ENCODE peak calls at places on chromosomes 6 and 20, in ten cellular contexts. One of them, this sample, is unnamed.

GRCh38 chr6:21772467-21772866 is 178.9 kb downstream of the SOX4 start:
- DNase-seq in psoas muscle: no peak
- DNase-seq in tibial artery: no peak
- DNase-seq in CD8-positive, alpha-beta T cell: no peak
- DNase-seq in IMR-90: no peak
- DNase-seq in ascending aorta: no peak
- DNase-seq in lower lobe of right lung: no peak
- DNase-seq in prostate gland: no peak
- DNase-seq in brain microvascular endothelial cell: no peak
- DNase-seq in upper lobe of right lung: no peak
- DNase-seq in this sample: no peak

GRCh38 chr20:44131704-44132103 is 55.3 kb downstream of the JPH2 start:
- DNase-seq in psoas muscle: no peak
- DNase-seq in tibial artery: no peak
- DNase-seq in CD8-positive, alpha-beta T cell: no peak
- DNase-seq in IMR-90: no peak
- DNase-seq in ascending aorta: no peak
- DNase-seq in lower lobe of right lung: no peak
- DNase-seq in prostate gland: no peak
- DNase-seq in brain microvascular endothelial cell: no peak
- DNase-seq in upper lobe of right lung: no peak
- DNase-seq in this sample: no peak

GRCh38 chr6:112717401-112717800 is 370.3 kb downstream of the RFPL4B start:
- DNase-seq in psoas muscle: no peak
- DNase-seq in tibial artery: no peak
- DNase-seq in CD8-positive, alpha-beta T cell: no peak
- DNase-seq in IMR-90: peak; percentile 39
- DNase-seq in ascending aorta: no peak
- DNase-seq in lower lobe of right lung: no peak
- DNase-seq in prostate gland: no peak
- DNase-seq in brain microvascular endothelial cell: no peak
- DNase-seq in upper lobe of right lung: no peak
- DNase-seq in this sample: no peak

GRCh38 chr6:146913842-146914562 is 290.2 kb upstream of the STXBP5 start:
- DNase-seq in psoas muscle: peak; percentile 64
- DNase-seq in tibial artery: peak; percentile 76
- DNase-seq in CD8-positive, alpha-beta T cell: no peak
- DNase-seq in IMR-90: peak; percentile 99
- DNase-seq in ascending aorta: peak; percentile 88
- DNase-seq in lower lobe of right lung: peak; percentile 75
- DNase-seq in prostate gland: peak; percentile 24
- DNase-seq in brain microvascular endothelial cell: peak; percentile 99
- DNase-seq in upper lobe of right lung: peak; percentile 82
- DNase-seq in this sample: peak; percentile 97

GRCh38 chr6:136037885-136038460 is 186.5 kb downstream of the PDE7B start:
- DNase-seq in psoas muscle: no peak
- DNase-seq in tibial artery: no peak
- DNase-seq in CD8-positive, alpha-beta T cell: no peak
- DNase-seq in IMR-90: peak; percentile 72
- DNase-seq in ascending aorta: peak; percentile 63
- DNase-seq in lower lobe of right lung: no peak
- DNase-seq in prostate gland: no peak
- DNase-seq in brain microvascular endothelial cell: no peak
- DNase-seq in upper lobe of right lung: peak; percentile 66
- DNase-seq in this sample: no peak

GRCh38 chr20:50372770-50373088 is 137.5 kb upstream of the PTPN1 start:
- DNase-seq in psoas muscle: no peak
- DNase-seq in tibial artery: no peak
- DNase-seq in CD8-positive, alpha-beta T cell: no peak
- DNase-seq in IMR-90: peak; percentile 22
- DNase-seq in ascending aorta: no peak
- DNase-seq in lower lobe of right lung: no peak
- DNase-seq in prostate gland: no peak
- DNase-seq in brain microvascular endothelial cell: no peak
- DNase-seq in upper lobe of right lung: no peak
- DNase-seq in this sample: no peak

GRCh38 chr6:24855389-24856245 is 56.9 kb upstream of the ARMH2 start:
- DNase-seq in psoas muscle: peak; percentile 27
- DNase-seq in tibial artery: peak; percentile 53
- DNase-seq in CD8-positive, alpha-beta T cell: peak; percentile 67
- DNase-seq in IMR-90: peak; percentile 78
- DNase-seq in ascending aorta: peak; percentile 79
- DNase-seq in lower lobe of right lung: peak; percentile 68
- DNase-seq in prostate gland: peak; percentile 62
- DNase-seq in brain microvascular endothelial cell: peak; percentile 64
- DNase-seq in upper lobe of right lung: peak; percentile 66
- DNase-seq in this sample: peak; percentile 52

GRCh38 chr6:26537846-26538571 is at the start of gene HMGN4:
- DNase-seq in psoas muscle: peak; percentile 84
- DNase-seq in tibial artery: peak; percentile 78
- DNase-seq in CD8-positive, alpha-beta T cell: peak; percentile 79
- DNase-seq in IMR-90: peak; percentile 90
- DNase-seq in ascending aorta: peak; percentile 90
- DNase-seq in lower lobe of right lung: peak; percentile 88
- DNase-seq in prostate gland: peak; percentile 79
- DNase-seq in brain microvascular endothelial cell: peak; percentile 86
- DNase-seq in upper lobe of right lung: peak; percentile 92
- DNase-seq in this sample: peak; percentile 89

DNA sequence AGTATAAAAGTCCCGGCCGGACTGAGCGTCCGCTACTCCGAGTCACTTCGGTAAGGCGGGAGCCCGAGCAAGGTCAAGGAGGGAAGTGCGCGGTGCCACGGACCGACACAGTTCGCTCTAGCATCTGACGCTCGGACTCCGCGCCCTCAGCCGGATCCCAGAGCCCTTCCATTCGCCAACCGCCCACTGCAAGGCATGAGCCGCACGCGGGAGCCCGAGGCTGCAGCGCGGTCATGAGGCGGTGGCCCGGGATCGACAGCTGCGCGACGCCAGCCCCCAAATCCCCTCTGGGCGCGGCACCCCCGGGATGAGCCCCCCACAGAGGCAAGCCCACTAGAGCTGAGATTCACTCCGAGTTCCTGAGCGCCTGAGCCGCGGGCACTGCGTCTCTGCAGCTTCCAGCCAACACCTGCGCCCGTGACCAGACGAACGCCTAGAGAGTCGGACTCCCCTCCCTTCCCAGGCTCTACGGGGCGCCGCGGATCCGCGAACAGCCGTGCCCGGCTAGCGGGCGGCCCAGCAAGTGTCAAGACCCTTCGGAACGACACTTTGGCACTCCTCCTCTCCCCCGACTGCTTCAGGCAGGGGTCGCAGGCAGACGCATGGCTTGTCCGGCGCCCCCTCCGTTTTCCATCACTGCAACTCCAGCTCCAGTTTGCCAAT is 749 bp upstream of the ISM1 start:
- DNase-seq in psoas muscle: peak; percentile 69
- DNase-seq in tibial artery: peak; percentile 82
- DNase-seq in CD8-positive, alpha-beta T cell: peak; percentile 22
- DNase-seq in IMR-90: peak; percentile 3
- DNase-seq in ascending aorta: peak; percentile 80
- DNase-seq in lower lobe of right lung: peak; percentile 67
- DNase-seq in prostate gland: peak; percentile 20
- DNase-seq in brain microvascular endothelial cell: no peak
- DNase-seq in upper lobe of right lung: peak; percentile 75
- DNase-seq in this sample: no peak
- H3K27me3 ChIP-seq in psoas muscle: peaks cover 2% of the 10 kb centered on the region
- H3K27me3 ChIP-seq in tibial artery: peaks cover 30% of the 10 kb centered on the region
- H3K27me3 ChIP-seq in CD8-positive, alpha-beta T cell: peaks cover 10% of the 10 kb centered on the region
- H3K27me3 ChIP-seq in IMR-90: peaks cover 52% of the 10 kb centered on the region
- H3K27me3 ChIP-seq in ascending aorta: peaks cover 5% of the 10 kb centered on the region
- H3K27me3 ChIP-seq in lower lobe of right lung: peaks cover 25% of the 10 kb centered on the region
- H3K27me3 ChIP-seq in prostate gland: peaks cover 2% of the 10 kb centered on the region
- H3K27me3 ChIP-seq in brain microvascular endothelial cell: peaks cover 46% of the 10 kb centered on the region
- H3K27me3 ChIP-seq in upper lobe of right lung: peaks cover 18% of the 10 kb centered on the region
- H3K27me3 ChIP-seq in this sample: peaks cover 64% of the 10 kb centered on the region

GRCh38 chr20:63714858-63715257 is 7.0 kb downstream of the ZGPAT start:
- DNase-seq in psoas muscle: no peak
- DNase-seq in tibial artery: no peak
- DNase-seq in CD8-positive, alpha-beta T cell: no peak
- DNase-seq in IMR-90: no peak
- DNase-seq in ascending aorta: no peak
- DNase-seq in lower lobe of right lung: no peak
- DNase-seq in prostate gland: no peak
- DNase-seq in brain microvascular endothelial cell: no peak
- DNase-seq in upper lobe of right lung: no peak
- DNase-seq in this sample: no peak

DNA sequence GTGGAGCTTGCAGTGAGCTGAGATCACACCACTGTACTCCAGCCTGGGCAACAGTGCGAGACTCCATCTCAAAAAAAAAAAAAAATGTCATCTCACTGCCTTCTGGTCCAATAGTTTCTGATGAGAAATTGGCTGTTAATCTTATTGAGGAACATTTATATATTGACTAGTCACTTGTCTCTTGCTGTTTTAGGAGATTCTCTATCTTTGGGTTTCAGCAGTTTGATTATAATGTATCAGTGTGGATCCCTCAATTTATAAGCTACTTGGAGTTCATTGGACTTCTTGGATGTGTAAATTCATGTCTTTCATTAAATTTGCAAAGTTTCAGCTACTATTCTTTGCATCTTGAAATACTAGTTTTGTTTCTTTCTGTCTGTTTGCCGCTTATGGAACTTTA is 11.2 kb downstream of the ZGPAT start:
- DNase-seq in psoas muscle: no peak
- DNase-seq in tibial artery: no peak
- DNase-seq in CD8-positive, alpha-beta T cell: no peak
- DNase-seq in IMR-90: no peak
- DNase-seq in ascending aorta: no peak
- DNase-seq in lower lobe of right lung: no peak
- DNase-seq in prostate gland: no peak
- DNase-seq in brain microvascular endothelial cell: no peak
- DNase-seq in upper lobe of right lung: no peak
- DNase-seq in this sample: no peak
- H3K27ac ChIP-seq in psoas muscle: no peak overlapping the region
- H3K27ac ChIP-seq in tibial artery: no peak overlapping the region
- H3K27ac ChIP-seq in CD8-positive, alpha-beta T cell: no peak overlapping the region
- H3K27ac ChIP-seq in IMR-90: no peak overlapping the region
- H3K27ac ChIP-seq in ascending aorta: no peak overlapping the region
- H3K27ac ChIP-seq in lower lobe of right lung: no peak overlapping the region
- H3K27ac ChIP-seq in prostate gland: no peak overlapping the region
- H3K27ac ChIP-seq in brain microvascular endothelial cell: no peak overlapping the region
- H3K27ac ChIP-seq in upper lobe of right lung: no peak overlapping the region
- H3K27ac ChIP-seq in this sample: no peak overlapping the region

DNA sequence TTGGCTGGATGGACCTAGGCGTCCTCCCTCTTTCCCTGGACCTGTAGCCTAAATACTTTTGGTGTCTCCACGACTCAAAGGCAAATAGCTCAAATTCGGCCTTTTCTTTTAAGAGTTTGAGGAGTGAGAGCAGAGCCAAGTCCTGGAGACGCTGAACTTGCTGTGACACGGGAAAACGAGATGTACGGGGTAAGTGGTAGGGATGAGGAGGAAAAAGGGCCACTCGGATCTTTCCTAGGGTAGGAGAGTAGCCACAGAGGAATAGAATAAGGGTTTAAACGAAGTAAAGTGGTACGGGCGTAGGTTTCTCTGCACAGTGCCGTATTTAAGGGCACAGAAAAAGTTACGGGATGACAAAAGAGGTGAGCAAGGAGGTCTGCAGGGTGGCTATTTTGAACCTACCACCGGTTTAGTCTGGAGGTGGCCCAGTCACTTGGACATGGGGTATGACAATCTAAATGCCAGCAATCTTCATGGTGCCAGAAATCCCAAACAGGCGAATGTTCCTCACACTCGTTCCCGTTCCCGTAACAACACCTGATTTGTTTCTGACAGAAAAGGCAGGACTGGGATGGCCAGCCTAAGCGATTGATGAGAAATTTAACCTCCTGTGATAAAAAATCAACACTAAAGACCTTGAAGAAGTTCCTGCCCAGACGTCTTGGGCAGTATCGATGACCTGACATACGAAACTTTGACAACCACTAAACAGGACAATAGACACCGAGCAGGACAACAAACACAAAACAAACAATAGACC is 149.3 kb downstream of the TRIM27 start:
- DNase-seq in psoas muscle: no peak
- DNase-seq in tibial artery: no peak
- DNase-seq in CD8-positive, alpha-beta T cell: no peak
- DNase-seq in IMR-90: no peak
- DNase-seq in ascending aorta: no peak
- DNase-seq in lower lobe of right lung: no peak
- DNase-seq in prostate gland: no peak
- DNase-seq in brain microvascular endothelial cell: no peak
- DNase-seq in upper lobe of right lung: no peak
- DNase-seq in this sample: peak; percentile 14
- H3K27me3 ChIP-seq in psoas muscle: peaks cover 26% of the 10 kb centered on the region
- H3K27me3 ChIP-seq in tibial artery: peaks cover 93% of the 10 kb centered on the region
- H3K27me3 ChIP-seq in CD8-positive, alpha-beta T cell: peaks cover 75% of the 10 kb centered on the region
- H3K27me3 ChIP-seq in IMR-90: peaks cover 68% of the 10 kb centered on the region
- H3K27me3 ChIP-seq in ascending aorta: peaks cover 8% of the 10 kb centered on the region
- H3K27me3 ChIP-seq in lower lobe of right lung: peaks cover 100% of the 10 kb centered on the region
- H3K27me3 ChIP-seq in prostate gland: peaks cover 33% of the 10 kb centered on the region
- H3K27me3 ChIP-seq in brain microvascular endothelial cell: peaks cover 95% of the 10 kb centered on the region
- H3K27me3 ChIP-seq in upper lobe of right lung: peaks cover 98% of the 10 kb centered on the region
- H3K27me3 ChIP-seq in this sample: peaks cover 70% of the 10 kb centered on the region

GRCh38 chr20:33568378-33569289 is 78.7 kb downstream of the CBFA2T2 start:
- DNase-seq in psoas muscle: no peak
- DNase-seq in tibial artery: no peak
- DNase-seq in CD8-positive, alpha-beta T cell: no peak
- DNase-seq in IMR-90: no peak
- DNase-seq in ascending aorta: no peak
- DNase-seq in lower lobe of right lung: no peak
- DNase-seq in prostate gland: no peak
- DNase-seq in brain microvascular endothelial cell: no peak
- DNase-seq in upper lobe of right lung: no peak
- DNase-seq in this sample: no peak

GRCh38 chr20:33566781-33567603 is 77.1 kb downstream of the CBFA2T2 start:
- DNase-seq in psoas muscle: no peak
- DNase-seq in tibial artery: no peak
- DNase-seq in CD8-positive, alpha-beta T cell: no peak
- DNase-seq in IMR-90: no peak
- DNase-seq in ascending aorta: no peak
- DNase-seq in lower lobe of right lung: no peak
- DNase-seq in prostate gland: no peak
- DNase-seq in brain microvascular endothelial cell: no peak
- DNase-seq in upper lobe of right lung: no peak
- DNase-seq in this sample: no peak

GRCh38 chr20:33570743-33571142 is 80.8 kb downstream of the CBFA2T2 start:
- DNase-seq in psoas muscle: no peak
- DNase-seq in tibial artery: no peak
- DNase-seq in CD8-positive, alpha-beta T cell: no peak
- DNase-seq in IMR-90: no peak
- DNase-seq in ascending aorta: no peak
- DNase-seq in lower lobe of right lung: no peak
- DNase-seq in prostate gland: no peak
- DNase-seq in brain microvascular endothelial cell: no peak
- DNase-seq in upper lobe of right lung: no peak
- DNase-seq in this sample: no peak

GRCh38 chr20:33569290-33570094 is 79.6 kb downstream of the CBFA2T2 start:
- DNase-seq in psoas muscle: no peak
- DNase-seq in tibial artery: no peak
- DNase-seq in CD8-positive, alpha-beta T cell: no peak
- DNase-seq in IMR-90: no peak
- DNase-seq in ascending aorta: no peak
- DNase-seq in lower lobe of right lung: no peak
- DNase-seq in prostate gland: no peak
- DNase-seq in brain microvascular endothelial cell: no peak
- DNase-seq in upper lobe of right lung: no peak
- DNase-seq in this sample: no peak

DNA sequence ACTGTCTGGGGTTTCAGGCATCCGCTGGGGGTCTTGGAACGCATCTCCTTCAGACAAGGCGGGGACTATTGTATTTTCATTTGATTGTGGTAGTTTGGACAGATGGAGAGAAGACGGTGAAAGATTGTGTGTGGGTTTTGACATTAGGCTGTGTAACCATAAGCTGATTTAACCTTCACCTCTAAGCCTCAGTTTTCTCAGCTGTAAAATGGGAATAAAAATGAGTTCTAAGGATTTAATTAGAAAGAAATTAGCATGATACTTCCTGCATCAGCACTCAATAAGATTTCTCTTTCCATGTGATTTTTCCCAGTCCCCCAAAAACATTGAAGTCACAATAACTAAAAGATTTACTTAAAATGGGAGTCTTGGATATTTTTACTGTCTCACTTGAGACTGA is 78.1 kb downstream of the CBFA2T2 start:
- DNase-seq in psoas muscle: no peak
- DNase-seq in tibial artery: no peak
- DNase-seq in CD8-positive, alpha-beta T cell: no peak
- DNase-seq in IMR-90: no peak
- DNase-seq in ascending aorta: no peak
- DNase-seq in lower lobe of right lung: no peak
- DNase-seq in prostate gland: no peak
- DNase-seq in brain microvascular endothelial cell: no peak
- DNase-seq in upper lobe of right lung: no peak
- DNase-seq in this sample: no peak
- H3K27ac ChIP-seq in psoas muscle: no peak overlapping the region
- H3K27ac ChIP-seq in tibial artery: no peak overlapping the region
- H3K27ac ChIP-seq in CD8-positive, alpha-beta T cell: no peak overlapping the region
- H3K27ac ChIP-seq in IMR-90: no peak overlapping the region
- H3K27ac ChIP-seq in ascending aorta: no peak overlapping the region
- H3K27ac ChIP-seq in lower lobe of right lung: no peak overlapping the region
- H3K27ac ChIP-seq in prostate gland: no peak overlapping the region
- H3K27ac ChIP-seq in brain microvascular endothelial cell: no peak overlapping the region
- H3K27ac ChIP-seq in upper lobe of right lung: no peak overlapping the region
- H3K27ac ChIP-seq in this sample: no peak overlapping the region